ENCODE peak calls at places on chromosome 9, in ten cellular contexts. One of them, this sample, is unnamed.

GRCh38 chr9:128912270-128912853 is 8.4 kb upstream of the PHYHD1 start:
- DNase-seq in uterus: no peak
- DNase-seq in NT2/D1: peak; percentile 83
- DNase-seq in lower lobe of right lung: peak; percentile 69
- DNase-seq in SJSA1: peak; percentile 94
- DNase-seq in CD8-positive, alpha-beta memory T cell: no peak
- DNase-seq in neural progenitor cell: peak; percentile 28
- DNase-seq in Peyer's patch: no peak
- DNase-seq in fibroblast of lung: peak; percentile 98
- DNase-seq in PC-9: peak; percentile 92
- DNase-seq in this sample: no peak

GRCh38 chr9:74556685-74557084 is 59.5 kb downstream of the RORB start:
- DNase-seq in CD8-positive, alpha-beta memory T cell: no peak
- DNase-seq in NT2/D1: no peak
- DNase-seq in lower lobe of right lung: no peak
- DNase-seq in neural progenitor cell: no peak
- DNase-seq in uterus: no peak
- DNase-seq in SJSA1: no peak
- DNase-seq in PC-9: no peak
- DNase-seq in fibroblast of lung: peak; percentile 82
- DNase-seq in Peyer's patch: no peak
- DNase-seq in this sample: no peak

GRCh38 chr9:84121991-84122523 is 141.5 kb downstream of the RMI1 start:
- DNase-seq in CD8-positive, alpha-beta memory T cell: no peak
- DNase-seq in neural progenitor cell: no peak
- DNase-seq in Peyer's patch: no peak
- DNase-seq in NT2/D1: no peak
- DNase-seq in fibroblast of lung: peak; percentile 79
- DNase-seq in PC-9: no peak
- DNase-seq in uterus: no peak
- DNase-seq in SJSA1: peak; percentile 42
- DNase-seq in lower lobe of right lung: no peak
- DNase-seq in this sample: no peak

GRCh38 chr9:36222449-36222848 is 31.7 kb downstream of the CLTA start:
- DNase-seq in CD8-positive, alpha-beta memory T cell: no peak
- DNase-seq in PC-9: no peak
- DNase-seq in NT2/D1: no peak
- DNase-seq in neural progenitor cell: no peak
- DNase-seq in SJSA1: no peak
- DNase-seq in uterus: no peak
- DNase-seq in lower lobe of right lung: no peak
- DNase-seq in fibroblast of lung: peak; percentile 46
- DNase-seq in Peyer's patch: no peak
- DNase-seq in this sample: no peak

GRCh38 chr9:37693265-37693664 is 42.5 kb downstream of the FRMPD1 start:
- DNase-seq in lower lobe of right lung: no peak
- DNase-seq in CD8-positive, alpha-beta memory T cell: no peak
- DNase-seq in Peyer's patch: no peak
- DNase-seq in NT2/D1: no peak
- DNase-seq in fibroblast of lung: no peak
- DNase-seq in PC-9: no peak
- DNase-seq in SJSA1: no peak
- DNase-seq in neural progenitor cell: no peak
- DNase-seq in uterus: no peak
- DNase-seq in this sample: no peak

GRCh38 chr9:131397100-131397790 is 3.4 kb downstream of the PRRC2B start:
- DNase-seq in uterus: no peak
- DNase-seq in fibroblast of lung: peak; percentile 70
- DNase-seq in lower lobe of right lung: no peak
- DNase-seq in neural progenitor cell: peak; percentile 47
- DNase-seq in Peyer's patch: no peak
- DNase-seq in PC-9: peak; percentile 65
- DNase-seq in CD8-positive, alpha-beta memory T cell: no peak
- DNase-seq in SJSA1: no peak
- DNase-seq in NT2/D1: no peak
- DNase-seq in this sample: no peak

GRCh38 chr9:17520264-17521058 is 58.4 kb upstream of the SH3GL2 start:
- DNase-seq in NT2/D1: no peak
- DNase-seq in Peyer's patch: no peak
- DNase-seq in fibroblast of lung: no peak
- DNase-seq in uterus: no peak
- DNase-seq in CD8-positive, alpha-beta memory T cell: no peak
- DNase-seq in PC-9: no peak
- DNase-seq in neural progenitor cell: peak; percentile 31
- DNase-seq in SJSA1: no peak
- DNase-seq in lower lobe of right lung: no peak
- DNase-seq in this sample: no peak

GRCh38 chr9:128642675-128643074 is 14.0 kb downstream of the DYNC2I2 start:
- DNase-seq in NT2/D1: no peak
- DNase-seq in lower lobe of right lung: no peak
- DNase-seq in Peyer's patch: no peak
- DNase-seq in PC-9: no peak
- DNase-seq in CD8-positive, alpha-beta memory T cell: no peak
- DNase-seq in SJSA1: no peak
- DNase-seq in fibroblast of lung: no peak
- DNase-seq in uterus: no peak
- DNase-seq in neural progenitor cell: no peak
- DNase-seq in this sample: no peak

GRCh38 chr9:88852794-88853193 is 138.5 kb upstream of the S1PR3 start:
- DNase-seq in NT2/D1: peak; percentile 32
- DNase-seq in Peyer's patch: no peak
- DNase-seq in uterus: no peak
- DNase-seq in neural progenitor cell: no peak
- DNase-seq in lower lobe of right lung: no peak
- DNase-seq in fibroblast of lung: peak; percentile 90
- DNase-seq in SJSA1: peak; percentile 90
- DNase-seq in PC-9: peak; percentile 75
- DNase-seq in CD8-positive, alpha-beta memory T cell: no peak
- DNase-seq in this sample: no peak

GRCh38 chr9:9061599-9061998 is 1262.0 kb upstream of the DMAC1 start:
- DNase-seq in Peyer's patch: no peak
- DNase-seq in neural progenitor cell: no peak
- DNase-seq in SJSA1: no peak
- DNase-seq in uterus: no peak
- DNase-seq in fibroblast of lung: no peak
- DNase-seq in PC-9: no peak
- DNase-seq in lower lobe of right lung: no peak
- DNase-seq in NT2/D1: no peak
- DNase-seq in CD8-positive, alpha-beta memory T cell: no peak
- DNase-seq in this sample: no peak

GRCh38 chr9:116096853-116097252 is 56.7 kb upstream of the PAPPA start:
- DNase-seq in neural progenitor cell: peak; percentile 47
- DNase-seq in PC-9: peak; percentile 15
- DNase-seq in uterus: no peak
- DNase-seq in SJSA1: no peak
- DNase-seq in NT2/D1: no peak
- DNase-seq in lower lobe of right lung: no peak
- DNase-seq in CD8-positive, alpha-beta memory T cell: no peak
- DNase-seq in Peyer's patch: no peak
- DNase-seq in fibroblast of lung: peak; percentile 10
- DNase-seq in this sample: no peak

GRCh38 chr9:98074119-98074990 is 17.8 kb downstream of the NANS start:
- DNase-seq in NT2/D1: peak; percentile 71
- DNase-seq in PC-9: peak; percentile 79
- DNase-seq in neural progenitor cell: peak; percentile 70
- DNase-seq in uterus: peak; percentile 43
- DNase-seq in fibroblast of lung: peak; percentile 21
- DNase-seq in lower lobe of right lung: peak; percentile 70
- DNase-seq in CD8-positive, alpha-beta memory T cell: peak; percentile 51
- DNase-seq in Peyer's patch: peak; percentile 77
- DNase-seq in SJSA1: no peak
- DNase-seq in this sample: no peak

GRCh38 chr9:34896112-34896511 is 62.0 kb upstream of the PHF24 start:
- DNase-seq in SJSA1: no peak
- DNase-seq in neural progenitor cell: peak; percentile 13
- DNase-seq in PC-9: no peak
- DNase-seq in lower lobe of right lung: no peak
- DNase-seq in uterus: no peak
- DNase-seq in Peyer's patch: no peak
- DNase-seq in NT2/D1: no peak
- DNase-seq in fibroblast of lung: no peak
- DNase-seq in CD8-positive, alpha-beta memory T cell: no peak
- DNase-seq in this sample: no peak

GRCh38 chr9:92763721-92764380 is 782 bp downstream of the BICD2 start:
- DNase-seq in CD8-positive, alpha-beta memory T cell: peak; percentile 18
- DNase-seq in PC-9: peak; percentile 27
- DNase-seq in Peyer's patch: no peak
- DNase-seq in neural progenitor cell: peak; percentile 84
- DNase-seq in uterus: no peak
- DNase-seq in SJSA1: no peak
- DNase-seq in NT2/D1: no peak
- DNase-seq in lower lobe of right lung: peak; percentile 68
- DNase-seq in fibroblast of lung: peak; percentile 23
- DNase-seq in this sample: no peak

GRCh38 chr9:2127486-2127885 is 112.3 kb downstream of the SMARCA2 start:
- DNase-seq in PC-9: no peak
- DNase-seq in neural progenitor cell: no peak
- DNase-seq in fibroblast of lung: peak; percentile 76
- DNase-seq in lower lobe of right lung: no peak
- DNase-seq in SJSA1: no peak
- DNase-seq in CD8-positive, alpha-beta memory T cell: no peak
- DNase-seq in Peyer's patch: no peak
- DNase-seq in uterus: no peak
- DNase-seq in NT2/D1: no peak
- DNase-seq in this sample: no peak
- H3K4me1 ChIP-seq in PC-9: no peaks in the 10 kb centered on the region
- H3K4me1 ChIP-seq in neural progenitor cell: peaks cover 5% of the 10 kb centered on the region
- H3K4me1 ChIP-seq in fibroblast of lung: peaks cover 6% of the 10 kb centered on the region
- H3K4me1 ChIP-seq in lower lobe of right lung: peaks cover 41% of the 10 kb centered on the region
- H3K4me1 ChIP-seq in SJSA1: no peaks in the 10 kb centered on the region
- H3K4me1 ChIP-seq in CD8-positive, alpha-beta memory T cell: peaks cover 23% of the 10 kb centered on the region
- H3K4me1 ChIP-seq in Peyer's patch: no peaks in the 10 kb centered on the region
- H3K4me1 ChIP-seq in uterus: peaks cover 7% of the 10 kb centered on the region
- H3K4me1 ChIP-seq in NT2/D1: no peaks in the 10 kb centered on the region
- H3K4me1 ChIP-seq in this sample: no peaks in the 10 kb centered on the region

GRCh38 chr9:114384836-114385411 is 2.9 kb downstream of the AKNA start:
- DNase-seq in uterus: no peak
- DNase-seq in lower lobe of right lung: no peak
- DNase-seq in SJSA1: no peak
- DNase-seq in neural progenitor cell: no peak
- DNase-seq in Peyer's patch: no peak
- DNase-seq in fibroblast of lung: no peak
- DNase-seq in CD8-positive, alpha-beta memory T cell: no peak
- DNase-seq in PC-9: no peak
- DNase-seq in NT2/D1: no peak
- DNase-seq in this sample: no peak
- H3K4me3 ChIP-seq in uterus: no peak overlapping the region
- H3K4me3 ChIP-seq in lower lobe of right lung: peak overlapping the region; percentile 77
- H3K4me3 ChIP-seq in SJSA1: no peak overlapping the region
- H3K4me3 ChIP-seq in neural progenitor cell: no peak overlapping the region
- H3K4me3 ChIP-seq in Peyer's patch: peak overlapping the region; percentile 65
- H3K4me3 ChIP-seq in fibroblast of lung: no peak overlapping the region
- H3K4me3 ChIP-seq in CD8-positive, alpha-beta memory T cell: peak overlapping the region; percentile 98
- H3K4me3 ChIP-seq in PC-9: no peak overlapping the region
- H3K4me3 ChIP-seq in NT2/D1: no peak overlapping the region
- H3K4me3 ChIP-seq in this sample: no peak overlapping the region

GRCh38 chr9:137112564-137113384 is 1.8 kb downstream of the DPP7 start:
- DNase-seq in fibroblast of lung: no peak
- DNase-seq in SJSA1: no peak
- DNase-seq in Peyer's patch: peak; percentile 49
- DNase-seq in NT2/D1: no peak
- DNase-seq in CD8-positive, alpha-beta memory T cell: no peak
- DNase-seq in neural progenitor cell: no peak
- DNase-seq in lower lobe of right lung: no peak
- DNase-seq in uterus: no peak
- DNase-seq in PC-9: no peak
- DNase-seq in this sample: no peak
- H3K36me3 ChIP-seq in fibroblast of lung: peaks cover 21% of the 10 kb centered on the region
- H3K36me3 ChIP-seq in SJSA1: peaks cover 13% of the 10 kb centered on the region
- H3K36me3 ChIP-seq in Peyer's patch: no peaks in the 10 kb centered on the region
- H3K36me3 ChIP-seq in NT2/D1: peaks cover 52% of the 10 kb centered on the region
- H3K36me3 ChIP-seq in CD8-positive, alpha-beta memory T cell: peaks cover 7% of the 10 kb centered on the region
- H3K36me3 ChIP-seq in neural progenitor cell: no peaks in the 10 kb centered on the region
- H3K36me3 ChIP-seq in lower lobe of right lung: peaks cover 52% of the 10 kb centered on the region
- H3K36me3 ChIP-seq in uterus: no peaks in the 10 kb centered on the region
- H3K36me3 ChIP-seq in PC-9: no peaks in the 10 kb centered on the region
- H3K36me3 ChIP-seq in this sample: peaks cover under 1% of the 10 kb centered on the region

GRCh38 chr9:6219981-6220380 is 4.4 kb downstream of the IL33 start:
- DNase-seq in uterus: no peak
- DNase-seq in lower lobe of right lung: no peak
- DNase-seq in NT2/D1: no peak
- DNase-seq in SJSA1: no peak
- DNase-seq in fibroblast of lung: no peak
- DNase-seq in PC-9: no peak
- DNase-seq in CD8-positive, alpha-beta memory T cell: no peak
- DNase-seq in Peyer's patch: no peak
- DNase-seq in neural progenitor cell: no peak
- DNase-seq in this sample: no peak

GRCh38 chr9:6229604-6230003 is 14.0 kb downstream of the IL33 start:
- DNase-seq in uterus: no peak
- DNase-seq in NT2/D1: no peak
- DNase-seq in lower lobe of right lung: no peak
- DNase-seq in CD8-positive, alpha-beta memory T cell: no peak
- DNase-seq in PC-9: no peak
- DNase-seq in fibroblast of lung: peak; percentile 14
- DNase-seq in SJSA1: no peak
- DNase-seq in Peyer's patch: no peak
- DNase-seq in neural progenitor cell: no peak
- DNase-seq in this sample: no peak

GRCh38 chr9:6229186-6229585 is 13.6 kb downstream of the IL33 start:
- DNase-seq in fibroblast of lung: no peak
- DNase-seq in lower lobe of right lung: no peak
- DNase-seq in PC-9: no peak
- DNase-seq in uterus: no peak
- DNase-seq in NT2/D1: no peak
- DNase-seq in CD8-positive, alpha-beta memory T cell: no peak
- DNase-seq in Peyer's patch: no peak
- DNase-seq in neural progenitor cell: no peak
- DNase-seq in SJSA1: no peak
- DNase-seq in this sample: no peak

GRCh38 chr9:6226696-6227095 is 11.1 kb downstream of the IL33 start:
- DNase-seq in PC-9: no peak
- DNase-seq in neural progenitor cell: no peak
- DNase-seq in NT2/D1: peak; percentile 44
- DNase-seq in lower lobe of right lung: no peak
- DNase-seq in CD8-positive, alpha-beta memory T cell: no peak
- DNase-seq in uterus: no peak
- DNase-seq in fibroblast of lung: peak; percentile 86
- DNase-seq in Peyer's patch: no peak
- DNase-seq in SJSA1: no peak
- DNase-seq in this sample: peak; percentile 13

DNA sequence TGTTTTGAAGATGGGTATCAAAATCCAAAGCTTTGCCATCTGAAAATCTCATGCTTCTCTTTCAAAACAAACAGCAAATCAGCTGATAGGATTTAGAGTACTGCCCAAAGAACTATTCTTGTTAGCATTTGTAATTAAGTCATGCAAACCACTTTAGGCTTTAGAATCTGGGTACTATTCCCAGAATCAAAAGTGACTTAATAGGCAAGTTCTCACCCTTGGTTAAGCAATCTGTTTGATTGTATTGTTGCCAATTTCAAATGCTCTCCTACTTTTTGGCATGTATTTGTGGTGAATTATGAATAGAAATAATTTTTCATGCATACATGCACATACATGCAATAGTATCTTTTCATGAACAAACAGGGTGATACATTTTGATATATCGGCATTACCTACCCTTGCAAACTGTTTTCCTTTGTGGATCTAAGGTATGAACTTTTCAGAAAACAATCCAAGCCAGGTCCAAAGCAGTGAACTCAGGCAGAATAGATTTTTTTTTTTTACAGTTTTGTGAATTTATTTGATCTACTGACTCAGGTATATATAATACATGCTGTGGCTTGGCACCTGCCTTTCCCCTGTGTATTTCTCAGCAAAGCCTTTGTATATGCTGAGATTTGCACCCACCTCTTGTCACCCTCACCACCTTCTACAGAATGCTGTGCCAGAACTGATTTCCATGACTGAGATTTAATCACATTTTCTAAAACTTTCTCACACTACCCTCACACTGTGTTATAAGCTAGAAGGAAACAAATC is 9.0 kb downstream of the IL33 start:
- DNase-seq in CD8-positive, alpha-beta memory T cell: no peak
- DNase-seq in PC-9: no peak
- DNase-seq in lower lobe of right lung: no peak
- DNase-seq in uterus: no peak
- DNase-seq in fibroblast of lung: no peak
- DNase-seq in SJSA1: no peak
- DNase-seq in NT2/D1: no peak
- DNase-seq in neural progenitor cell: no peak
- DNase-seq in Peyer's patch: no peak
- DNase-seq in this sample: no peak
- H3K4me1 ChIP-seq in CD8-positive, alpha-beta memory T cell: no peaks in the 10 kb centered on the region
- H3K4me1 ChIP-seq in PC-9: no peaks in the 10 kb centered on the region
- H3K4me1 ChIP-seq in lower lobe of right lung: peaks cover 67% of the 10 kb centered on the region
- H3K4me1 ChIP-seq in uterus: peaks cover 12% of the 10 kb centered on the region
- H3K4me1 ChIP-seq in fibroblast of lung: no peaks in the 10 kb centered on the region
- H3K4me1 ChIP-seq in SJSA1: no peaks in the 10 kb centered on the region
- H3K4me1 ChIP-seq in NT2/D1: no peaks in the 10 kb centered on the region
- H3K4me1 ChIP-seq in neural progenitor cell: no peaks in the 10 kb centered on the region
- H3K4me1 ChIP-seq in Peyer's patch: no peaks in the 10 kb centered on the region
- H3K4me1 ChIP-seq in this sample: no peaks in the 10 kb centered on the region